ENCODE peak calls at places on chromosomes 7 and 10, in nine cellular contexts. O, M, H, G, Y, R, A, J and K are unnamed samples. For H3K36me3, the result is how much of the 10 kb centered on the place peaks cover.

GRCh38 chr10:99656199-99657064 is 2.9 kb upstream of the ENTPD7 start:
- DNase-seq in A (no peak), O (no peak), R (no peak), G (no peak), H (no peak), J (no peak), Y (no peak), M (no peak), K (no peak)

GRCh38 chr7:28072876-28073514 is 107.6 kb downstream of the JAZF1 start:
- DNase-seq in H (no peak), R (no peak), M (no peak), Y (no peak), A (no peak), J (no peak), O (no peak), G (no peak), K (no peak)

GRCh38 chr10:42932735-42933453 is 144.0 kb upstream of the RET start:
- DNase-seq in H (peak), J (no peak), Y (no peak), O (no peak), M (no peak), R (no peak), A (no peak), G (no peak), K (no peak)

GRCh38 chr7:77738871-77739270 is 42.6 kb downstream of the RSBN1L start:
- DNase-seq in J (no peak), R (no peak), O (peak), A (no peak), H (no peak), G (no peak), Y (no peak), M (no peak), K (no peak)

GRCh38 chr10:49179699-49180511 is 8.3 kb downstream of the TMEM273 start:
- DNase-seq in O (no peak), G (no peak), J (no peak), R (no peak), H (no peak), A (no peak), Y (no peak), M (no peak), K (no peak)

GRCh38 chr7:101518348-101518747 is 110.7 kb downstream of the MYL10 start:
- DNase-seq in Y (no peak), M (no peak), J (no peak), G (peak), R (no peak), O (peak), H (no peak), A (no peak), K (no peak)

GRCh38 chr7:148484486-148484885 is 106.1 kb upstream of the C7orf33 start:
- DNase-seq in R (no peak), M (no peak), G (no peak), O (no peak), A (no peak), H (no peak), Y (no peak), J (no peak), K (no peak)

GRCh38 chr10:556971-557370 is 132.5 kb downstream of the DIP2C start:
- DNase-seq in O (no peak), J (no peak), G (peak), R (no peak), H (no peak), M (no peak), A (no peak), Y (no peak), K (no peak)

GRCh38 chr7:2249744-2250323 is 7.8 kb downstream of the NUDT1 start:
- DNase-seq in G (no peak), M (no peak), O (no peak), Y (no peak), A (no peak), J (no peak), H (no peak), R (no peak), K (no peak)

GRCh38 chr10:6173203-6173602 is 29.5 kb upstream of the PFKFB3 start:
- DNase-seq in G (no peak), J (no peak), A (no peak), Y (no peak), O (no peak), H (no peak), R (no peak), M (no peak), K (no peak)

GRCh38 chr10:93568105-93568390 is 1.6 kb downstream of the FFAR4 start:
- DNase-seq in R (no peak), G (no peak), H (no peak), A (no peak), Y (no peak), J (no peak), M (peak), O (no peak), K (no peak)

GRCh38 chr7:66557214-66558200 is 71.2 kb upstream of the KCTD7 start:
- DNase-seq in M (peak), H (peak), R (peak), O (peak), G (peak), J (peak), A (peak), Y (peak), K (no peak)

GRCh38 chr10:114151486-114151885 is 22.5 kb downstream of the CCDC186 start:
- DNase-seq in O (peak), R (no peak), A (no peak), M (no peak), J (no peak), H (no peak), Y (no peak), G (no peak), K (no peak)

GRCh38 chr7:21063106-21063505 is 276.4 kb upstream of the SP8 start:
- DNase-seq in A (no peak), G (no peak), H (no peak), R (no peak), M (no peak), O (no peak), Y (no peak), J (no peak), K (no peak)

GRCh38 chr10:104642311-104643022 is 1.4 kb downstream of the SORCS3 start:
- DNase-seq in R (no peak), O (no peak), Y (peak), H (peak), G (peak), J (no peak), M (no peak), A (no peak), K (no peak)

GRCh38 chr10:77919713-77920108 is 6.8 kb downstream of the DLG5 start:
- DNase-seq in R (no peak), Y (no peak), A (no peak), M (no peak), G (no peak), O (peak), H (peak), J (no peak), K (no peak)

GRCh38 chr10:75208177-75208576 is 2.4 kb upstream of the VDAC2 start:
- DNase-seq in R (no peak), O (peak), Y (no peak), H (peak), J (peak), A (no peak), G (peak), M (no peak), K (no peak)

GRCh38 chr10:110356628-110357245 is 52.0 kb upstream of the SMNDC1 start:
- DNase-seq in M (no peak), R (peak), Y (no peak), O (peak), H (no peak), A (no peak), G (peak), J (peak), K (no peak)

GRCh38 chr10:6401562-6402348 is 178.3 kb downstream of the PRKCQ start:
- DNase-seq in M (peak), Y (peak), J (peak), G (peak), H (peak), O (peak), R (peak), A (peak), K (peak)

GRCh38 chr10:70672993-70673928 is 955 bp downstream of the ADAMTS14 start:
- DNase-seq in H (peak), M (peak), J (no peak), G (peak), A (no peak), O (peak), Y (no peak), R (no peak), K (no peak)

GRCh38 chr10:43199684-43200537 is 61.7 kb downstream of the CSGALNACT2 start:
- DNase-seq in Y (peak), A (peak), M (no peak), J (peak), O (no peak), R (peak), G (peak), H (no peak), K (no peak)

GRCh38 chr7:46830-47140 is 145.6 kb upstream of the FAM20C start:
- DNase-seq in O (no peak), G (no peak), H (no peak), A (no peak), M (no peak), J (peak), R (no peak), Y (peak), K (no peak)

GRCh38 chr7:130207642-130208041 is at the start of gene SSMEM1:
- DNase-seq in G (no peak), O (peak), H (peak), Y (no peak), A (no peak), J (no peak), M (no peak), R (no peak), K (no peak)

GRCh38 chr10:31204090-31204489 is 114.9 kb upstream of the ZEB1 start:
- DNase-seq in Y (peak), H (no peak), M (peak), J (no peak), A (no peak), R (no peak), G (peak), O (peak), K (no peak)

GRCh38 chr10:8705415-8705814 is 650.9 kb downstream of the GATA3 start:
- DNase-seq in M (no peak), A (no peak), G (no peak), O (no peak), Y (no peak), R (no peak), J (no peak), H (no peak), K (no peak)

GRCh38 chr10:132176647-132177046 is 10.1 kb upstream of the DPYSL4 start:
- DNase-seq in H (no peak), Y (no peak), O (no peak), J (no peak), M (no peak), R (no peak), G (no peak), A (no peak), K (no peak)

GRCh38 chr7:84331665-84332064 is 137.1 kb upstream of the SEMA3A start:
- DNase-seq in Y (no peak), O (peak), M (no peak), A (no peak), J (no peak), H (no peak), G (no peak), R (no peak), K (no peak)

GRCh38 chr10:15879058-15879457 is 18.8 kb upstream of the MINDY3 start:
- DNase-seq in G (no peak), R (no peak), O (peak), Y (peak), H (peak), J (no peak), M (no peak), A (no peak), K (no peak)

GRCh38 chr10:77586719-77587423 is 50.7 kb downstream of the KCNMA1 start:
- DNase-seq in R (peak), O (peak), Y (peak), A (no peak), M (no peak), G (no peak), H (peak), J (no peak), K (no peak)

GRCh38 chr10:44386546-44387052 is 1.7 kb upstream of the CXCL12 start:
- DNase-seq in J (no peak), O (peak), G (peak), M (peak), R (peak), A (peak), H (peak), Y (no peak), K (no peak)

GRCh38 chr10:47383254-47384147 is 592 bp downstream of the ZNF488 start:
- DNase-seq in O (no peak), A (no peak), M (no peak), H (no peak), Y (no peak), J (no peak), G (peak), R (no peak), K (no peak)

GRCh38 chr7:85075864-85076263 is 111.0 kb downstream of the SEMA3D start:
- DNase-seq in H (peak), A (no peak), M (no peak), R (no peak), J (no peak), O (no peak), Y (no peak), G (no peak), K (no peak)

DNA sequence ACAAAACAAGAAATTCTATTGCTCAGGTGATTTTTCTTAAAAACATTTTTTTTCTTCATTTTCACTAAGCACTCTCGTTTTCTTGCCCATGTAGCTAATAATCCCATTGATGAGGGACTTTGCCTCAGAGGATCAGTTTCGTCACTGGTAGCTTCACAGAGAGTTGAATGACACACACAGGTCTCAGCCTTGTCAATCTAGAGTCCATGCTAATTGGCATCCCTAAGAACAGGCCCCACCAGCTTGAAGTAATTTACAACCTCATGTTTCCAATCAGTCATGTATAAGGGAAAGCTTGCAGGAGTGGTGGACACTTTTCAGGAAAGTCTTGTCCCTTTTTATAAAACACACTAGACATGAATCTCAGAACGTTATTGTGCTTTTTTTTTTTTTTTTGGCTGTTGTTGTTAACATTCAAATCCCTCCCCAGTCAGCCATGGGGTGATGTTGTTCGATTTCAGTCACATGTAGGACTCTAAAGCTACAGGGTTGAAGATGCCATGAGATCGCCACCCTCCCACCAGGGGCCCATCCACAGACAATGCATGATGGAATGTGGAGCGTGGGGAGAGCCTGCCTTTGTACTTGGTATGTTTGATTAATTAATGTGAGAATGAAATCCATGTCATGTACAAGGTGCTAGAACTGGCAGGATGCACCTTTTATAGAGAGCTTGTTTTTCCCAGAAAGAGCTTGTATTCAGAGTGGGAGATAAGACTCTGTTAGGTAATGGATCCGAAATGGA is 232.4 kb upstream of the FZD8 start:
- DNase-seq in J (no peak), A (no peak), R (no peak), O (no peak), H (no peak), Y (no peak), G (no peak), M (no peak), K (no peak)
- H3K27ac ChIP-seq in J (no peak), A (no peak), R (no peak), O (no peak), H (peak), Y (peak), G (no peak), M (no peak), K (no peak)

DNA sequence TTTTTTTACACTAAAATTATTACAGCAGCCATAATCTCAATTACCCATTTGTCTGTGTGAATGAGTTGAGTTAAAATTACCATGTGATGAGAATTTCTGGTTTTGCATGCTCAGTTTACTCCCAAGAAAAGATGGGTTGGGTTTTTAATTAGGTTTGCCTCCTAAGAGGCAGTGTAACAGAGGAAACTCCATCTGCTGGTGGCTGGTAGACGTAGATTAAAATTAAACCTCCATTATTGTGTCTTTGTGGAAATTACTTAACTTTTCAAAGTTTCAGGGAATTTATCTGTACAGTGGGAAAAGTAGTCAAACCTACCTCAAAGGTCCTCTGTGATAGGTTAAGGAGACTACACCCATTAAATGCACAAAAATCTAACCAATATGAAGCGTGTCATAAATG is 954.2 kb downstream of the PCDH15 start:
- DNase-seq in J (no peak), Y (no peak), O (no peak), A (no peak), G (no peak), H (no peak), M (no peak), R (no peak), K (no peak)
- TF ChIP-seq CTCF in J (no peak), Y (no peak), O (peak), A (no peak), G (no peak), H (no peak), M (no peak), R (no peak), K (no peak)

GRCh38 chr10:73758704-73759511 is 14.7 kb downstream of the SEC24C start:
- DNase-seq in Y (no peak), A (no peak), J (no peak), G (peak), O (no peak), H (no peak), M (no peak), R (no peak), K (no peak)
- H3K36me3 ChIP-seq in Y (under half), A (half or more), J (under half), G (under half), O (under half), H (under half), M (half or more), R (under half), K (under half)

GRCh38 chr10:113045155-113046055 is 95.4 kb downstream of the TCF7L2 start:
- DNase-seq in O (peak), J (no peak), Y (no peak), M (no peak), A (peak), R (no peak), G (no peak), H (no peak), K (no peak)

GRCh38 chr10:113049881-113050280 is 99.8 kb downstream of the TCF7L2 start:
- DNase-seq in H (no peak), G (no peak), O (no peak), A (no peak), Y (no peak), R (no peak), J (no peak), M (no peak), K (no peak)

GRCh38 chr10:113047605-113047962 is 97.5 kb downstream of the TCF7L2 start:
- DNase-seq in M (no peak), A (no peak), Y (no peak), R (no peak), H (no peak), G (peak), J (no peak), O (no peak), K (no peak)

GRCh38 chr10:113047963-113048781 is 98.1 kb downstream of the TCF7L2 start:
- DNase-seq in M (no peak), G (no peak), R (no peak), Y (no peak), H (no peak), O (no peak), J (no peak), A (no peak), K (no peak)

GRCh38 chr10:113047151-113047550 is 97.1 kb downstream of the TCF7L2 start:
- DNase-seq in M (no peak), Y (no peak), A (no peak), R (no peak), H (no peak), O (no peak), J (no peak), G (no peak), K (no peak)
- H3K27ac ChIP-seq in M (peak), Y (peak), A (no peak), R (peak), H (no peak), O (no peak), J (peak), G (no peak), K (peak)

GRCh38 chr10:102628451-102628911 is 15.8 kb upstream of the TRIM8 start:
- DNase-seq in H (peak), A (peak), R (peak), M (peak), Y (peak), J (peak), O (no peak), G (peak), K (no peak)
- TF ChIP-seq CTCF in H (no peak), A (peak), R (no peak), M (peak), Y (no peak), J (no peak), O (peak), G (no peak), K (peak)

GRCh38 chr7:107958764-107959526 is 44.0 kb downstream of the LAMB1 start:
- DNase-seq in J (no peak), H (no peak), Y (peak), G (peak), O (peak), R (peak), A (no peak), M (no peak), K (no peak)

GRCh38 chr7:107951896-107952295 is 51.1 kb downstream of the LAMB1 start:
- DNase-seq in M (no peak), G (peak), J (no peak), O (no peak), R (no peak), Y (no peak), A (no peak), H (no peak), K (no peak)

GRCh38 chr7:107953924-107954303 is 49.0 kb downstream of the LAMB1 start:
- DNase-seq in O (peak), M (no peak), A (no peak), G (no peak), Y (no peak), H (peak), J (no peak), R (no peak), K (no peak)

GRCh38 chr7:107953265-107953923 is 49.6 kb downstream of the LAMB1 start:
- DNase-seq in R (no peak), O (no peak), M (no peak), J (no peak), H (no peak), A (no peak), Y (no peak), G (no peak), K (no peak)

DNA sequence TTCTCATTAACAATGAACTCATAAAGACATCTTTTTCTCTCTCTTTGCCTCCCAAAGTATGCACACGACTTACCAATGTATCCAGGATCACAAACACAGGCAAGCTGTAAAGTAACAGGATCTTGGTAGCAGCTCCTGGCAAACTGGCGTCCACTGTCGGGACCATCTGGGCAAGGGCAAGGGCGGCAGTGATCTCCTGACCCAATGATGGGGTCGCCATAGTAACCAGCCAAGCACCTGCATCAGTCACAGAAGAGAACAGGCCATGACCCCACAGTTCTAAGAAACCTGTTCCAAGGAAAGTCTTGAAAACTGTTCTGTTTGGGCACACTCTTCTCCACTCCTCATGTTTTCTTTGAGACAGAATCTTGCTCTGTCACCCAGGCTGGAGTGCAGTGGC is 47.6 kb downstream of the LAMB1 start:
- DNase-seq in O (no peak), R (no peak), J (no peak), M (no peak), H (no peak), Y (no peak), G (no peak), A (no peak), K (no peak)
- H3K36me3 ChIP-seq in O (half or more), R (under half), J (under half), M (half or more), H (under half), Y (under half), G (under half), A (under half), K (under half)